ENCODE peak calls at places on chromosomes 6 and 20, in six cellular contexts. X is GM23248; I is renal cortical epithelial cell; U is GM19239; Q is activated CD8-positive, alpha-beta memory T cell treated with anti-CD3 and anti-CD28 coated beads for 4 hours; F is Right ventricle myocardium superior. D is an unnamed sample.

GRCh38 chr6:116152620-116153019 is 26.7 kb upstream of the COL10A1 start:
- DNase-seq in Q (no peak), I (no peak), F (no peak), U (no peak), X (no peak), D (no peak)

GRCh38 chr6:3893487-3893886 is 44.3 kb downstream of the FAM50B start:
- DNase-seq in Q (no peak), F (no peak), I (no peak), X (no peak), U (no peak), D (no peak)

GRCh38 chr6:43768983-43769525 is 957 bp upstream of the VEGFA start:
- DNase-seq in I (no peak), X (peak; percentile 92), U (no peak), Q (no peak), F (peak; percentile 83), D (peak; percentile 91)

GRCh38 chr6:125014157-125014957 is 52.1 kb downstream of the RNF217 start:
- DNase-seq in X (peak; percentile 56), U (no peak), Q (no peak), I (peak; percentile 42), F (no peak), D (peak; percentile 89)

GRCh38 chr20:52192296-52193007 is 873 bp upstream of the ZFP64 start:
- DNase-seq in F (peak; percentile 44), Q (no peak), I (no peak), X (no peak), U (peak; percentile 38), D (no peak)

GRCh38 chr20:20412750-20413149 is 44.8 kb downstream of the INSM1 start:
- DNase-seq in I (no peak), Q (no peak), F (no peak), U (no peak), X (no peak), D (no peak)

GRCh38 chr6:551405-551804 is 105.5 kb downstream of the HUS1B start:
- DNase-seq in U (no peak), X (peak; percentile 61), I (peak; percentile 12), Q (peak; percentile 4), F (no peak), D (peak; percentile 51)

GRCh38 chr20:36848078-36848660 is 27.8 kb upstream of the TLDC2 start:
- DNase-seq in F (peak; percentile 72), X (peak; percentile 95), I (peak; percentile 52), Q (no peak), U (no peak), D (peak; percentile 97)

GRCh38 chr6:140979642-140980091 is 1153.1 kb upstream of the GJE1 start:
- DNase-seq in I (peak; percentile 99), X (peak; percentile 86), F (no peak), U (no peak), Q (no peak), D (peak; percentile 89)

GRCh38 chr6:6875818-6876470 is 231.8 kb upstream of the RREB1 start:
- DNase-seq in F (no peak), Q (no peak), I (peak; percentile 91), X (peak; percentile 93), U (no peak), D (peak; percentile 80)

GRCh38 chr6:151196571-151196970 is 43.2 kb upstream of the AKAP12 start:
- DNase-seq in U (no peak), F (peak; percentile 49), I (no peak), X (peak; percentile 66), Q (no peak), D (peak; percentile 66)

GRCh38 chr6:102732908-102733307 is 1339.4 kb downstream of the GRIK2 start:
- DNase-seq in F (no peak), U (no peak), X (peak; percentile 42), I (no peak), Q (no peak), D (no peak)

GRCh38 chr20:43840382-43841070 is 74.1 kb upstream of the TOX2 start:
- DNase-seq in F (no peak), Q (no peak), X (no peak), U (peak; percentile 59), I (no peak), D (peak; percentile 29)

D was measured in IMR-90.